ENCODE peak calls at places on chromosomes 16 and 17, in eight cellular contexts. One of them, this sample, is unnamed.

GRCh38 chr17:9468937-9469336 is 106.7 kb downstream of the STX8 start:
- DNase-seq in GM10248: no peak
- DNase-seq in HCT116: no peak
- DNase-seq in cardiac muscle cell: no peak
- DNase-seq in B cell: no peak
- DNase-seq in Peyer's patch: no peak
- DNase-seq in choroid plexus epithelial cell: no peak
- DNase-seq in foreskin fibroblast: no peak
- DNase-seq in this sample: no peak

GRCh38 chr17:13513039-13513405 is 88.7 kb downstream of the HS3ST3A1 start:
- DNase-seq in foreskin fibroblast: peak
- DNase-seq in choroid plexus epithelial cell: peak
- DNase-seq in B cell: no peak
- DNase-seq in cardiac muscle cell: peak
- DNase-seq in GM10248: no peak
- DNase-seq in Peyer's patch: no peak
- DNase-seq in HCT116: no peak
- DNase-seq in this sample: no peak

GRCh38 chr17:66702106-66702936 is 132.6 kb upstream of the CACNG5 start:
- DNase-seq in B cell: no peak
- DNase-seq in GM10248: no peak
- DNase-seq in Peyer's patch: no peak
- DNase-seq in cardiac muscle cell: no peak
- DNase-seq in HCT116: no peak
- DNase-seq in choroid plexus epithelial cell: peak
- DNase-seq in foreskin fibroblast: peak
- DNase-seq in this sample: no peak

GRCh38 chr16:77993111-77993571 is 29.2 kb upstream of the CLEC3A start:
- DNase-seq in HCT116: no peak
- DNase-seq in GM10248: no peak
- DNase-seq in B cell: no peak
- DNase-seq in foreskin fibroblast: no peak
- DNase-seq in choroid plexus epithelial cell: peak
- DNase-seq in cardiac muscle cell: no peak
- DNase-seq in Peyer's patch: no peak
- DNase-seq in this sample: peak

GRCh38 chr16:57145046-57145963 is 40.5 kb downstream of the PSME3IP1 start:
- DNase-seq in choroid plexus epithelial cell: no peak
- DNase-seq in Peyer's patch: no peak
- DNase-seq in GM10248: no peak
- DNase-seq in foreskin fibroblast: no peak
- DNase-seq in B cell: no peak
- DNase-seq in cardiac muscle cell: peak
- DNase-seq in HCT116: no peak
- DNase-seq in this sample: no peak

GRCh38 chr17:70137451-70138230 is 31.7 kb upstream of the KCNJ2 start:
- DNase-seq in choroid plexus epithelial cell: peak
- DNase-seq in HCT116: no peak
- DNase-seq in GM10248: peak
- DNase-seq in cardiac muscle cell: peak
- DNase-seq in foreskin fibroblast: peak
- DNase-seq in Peyer's patch: no peak
- DNase-seq in B cell: peak
- DNase-seq in this sample: peak

GRCh38 chr17:68706351-68706750 is 105.2 kb upstream of the FAM20A start:
- DNase-seq in HCT116: no peak
- DNase-seq in Peyer's patch: no peak
- DNase-seq in GM10248: no peak
- DNase-seq in B cell: no peak
- DNase-seq in foreskin fibroblast: no peak
- DNase-seq in choroid plexus epithelial cell: no peak
- DNase-seq in cardiac muscle cell: peak
- DNase-seq in this sample: no peak

GRCh38 chr16:81818514-81819304 is 39.6 kb downstream of the PLCG2 start:
- DNase-seq in choroid plexus epithelial cell: no peak
- DNase-seq in foreskin fibroblast: no peak
- DNase-seq in cardiac muscle cell: no peak
- DNase-seq in HCT116: no peak
- DNase-seq in B cell: no peak
- DNase-seq in GM10248: no peak
- DNase-seq in Peyer's patch: no peak
- DNase-seq in this sample: no peak

GRCh38 chr16:64428463-64428862 is 693.4 kb downstream of the CDH11 start:
- DNase-seq in B cell: no peak
- DNase-seq in foreskin fibroblast: peak
- DNase-seq in GM10248: no peak
- DNase-seq in Peyer's patch: no peak
- DNase-seq in HCT116: no peak
- DNase-seq in cardiac muscle cell: peak
- DNase-seq in choroid plexus epithelial cell: peak
- DNase-seq in this sample: peak

GRCh38 chr17:52071712-52072111 is 86.8 kb downstream of the CA10 start:
- DNase-seq in choroid plexus epithelial cell: no peak
- DNase-seq in HCT116: no peak
- DNase-seq in B cell: no peak
- DNase-seq in Peyer's patch: no peak
- DNase-seq in foreskin fibroblast: no peak
- DNase-seq in GM10248: no peak
- DNase-seq in cardiac muscle cell: no peak
- DNase-seq in this sample: no peak

GRCh38 chr17:76561799-76562268 is 22.0 kb downstream of the PRCD start:
- DNase-seq in HCT116: no peak
- DNase-seq in foreskin fibroblast: peak
- DNase-seq in choroid plexus epithelial cell: peak
- DNase-seq in B cell: no peak
- DNase-seq in GM10248: no peak
- DNase-seq in Peyer's patch: no peak
- DNase-seq in cardiac muscle cell: peak
- DNase-seq in this sample: no peak

GRCh38 chr16:67752641-67753040 is 33.5 kb upstream of the GFOD2 start:
- DNase-seq in foreskin fibroblast: no peak
- DNase-seq in HCT116: no peak
- DNase-seq in cardiac muscle cell: no peak
- DNase-seq in Peyer's patch: no peak
- DNase-seq in GM10248: no peak
- DNase-seq in B cell: no peak
- DNase-seq in choroid plexus epithelial cell: no peak
- DNase-seq in this sample: no peak

GRCh38 chr17:64627797-64628196 is 34.3 kb downstream of the SMURF2 start:
- DNase-seq in Peyer's patch: no peak
- DNase-seq in foreskin fibroblast: no peak
- DNase-seq in B cell: no peak
- DNase-seq in HCT116: no peak
- DNase-seq in choroid plexus epithelial cell: no peak
- DNase-seq in GM10248: no peak
- DNase-seq in cardiac muscle cell: no peak
- DNase-seq in this sample: no peak

GRCh38 chr16:57305159-57305811 is 20.8 kb upstream of the PLLP start:
- DNase-seq in B cell: no peak
- DNase-seq in Peyer's patch: no peak
- DNase-seq in GM10248: no peak
- DNase-seq in choroid plexus epithelial cell: no peak
- DNase-seq in HCT116: no peak
- DNase-seq in foreskin fibroblast: no peak
- DNase-seq in cardiac muscle cell: no peak
- DNase-seq in this sample: no peak

GRCh38 chr17:29566473-29567361 is at the start of gene ABHD15:
- DNase-seq in cardiac muscle cell: peak
- DNase-seq in Peyer's patch: peak
- DNase-seq in foreskin fibroblast: peak
- DNase-seq in choroid plexus epithelial cell: peak
- DNase-seq in GM10248: peak
- DNase-seq in B cell: peak
- DNase-seq in HCT116: peak
- DNase-seq in this sample: peak

GRCh38 chr17:72514888-72515287 is 394.1 kb downstream of the SOX9 start:
- DNase-seq in GM10248: no peak
- DNase-seq in HCT116: no peak
- DNase-seq in cardiac muscle cell: peak
- DNase-seq in choroid plexus epithelial cell: peak
- DNase-seq in foreskin fibroblast: peak
- DNase-seq in Peyer's patch: no peak
- DNase-seq in B cell: no peak
- DNase-seq in this sample: no peak

GRCh38 chr17:72512649-72513556 is 392.1 kb downstream of the SOX9 start:
- DNase-seq in Peyer's patch: no peak
- DNase-seq in HCT116: no peak
- DNase-seq in B cell: no peak
- DNase-seq in GM10248: no peak
- DNase-seq in foreskin fibroblast: no peak
- DNase-seq in cardiac muscle cell: no peak
- DNase-seq in choroid plexus epithelial cell: no peak
- DNase-seq in this sample: no peak

GRCh38 chr17:72515291-72516065 is 394.7 kb downstream of the SOX9 start:
- DNase-seq in choroid plexus epithelial cell: peak
- DNase-seq in HCT116: no peak
- DNase-seq in Peyer's patch: no peak
- DNase-seq in B cell: no peak
- DNase-seq in foreskin fibroblast: peak
- DNase-seq in GM10248: no peak
- DNase-seq in cardiac muscle cell: peak
- DNase-seq in this sample: no peak

GRCh38 chr17:72516772-72517399 is 396.1 kb downstream of the SOX9 start:
- DNase-seq in HCT116: no peak
- DNase-seq in cardiac muscle cell: peak
- DNase-seq in foreskin fibroblast: no peak
- DNase-seq in choroid plexus epithelial cell: peak
- DNase-seq in B cell: no peak
- DNase-seq in GM10248: no peak
- DNase-seq in Peyer's patch: no peak
- DNase-seq in this sample: no peak

DNA sequence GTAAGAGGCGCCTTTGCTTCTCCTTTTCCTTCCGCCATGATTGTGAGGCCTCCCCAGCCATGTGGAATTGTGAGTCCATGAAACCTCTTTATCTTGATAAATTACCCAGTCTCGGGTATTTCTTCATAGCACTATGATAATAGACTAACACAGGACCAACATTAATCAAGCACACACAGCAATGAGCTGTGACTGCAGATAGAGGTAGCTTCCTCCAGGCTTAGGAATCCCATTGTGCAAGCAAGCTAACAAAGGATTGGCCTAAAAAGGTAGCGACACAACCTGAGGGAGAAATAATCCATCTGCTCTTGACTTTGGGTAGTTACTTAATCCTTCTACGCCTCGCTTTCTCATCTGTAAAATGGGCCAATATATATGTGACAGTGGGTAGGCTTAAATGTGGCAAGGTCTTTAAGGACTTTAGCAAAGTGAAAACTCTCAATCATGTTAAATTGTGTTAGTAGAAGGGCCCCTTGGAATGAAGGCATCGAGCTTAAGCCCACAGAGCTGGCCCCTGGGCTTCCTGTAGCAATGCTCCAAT is 393.6 kb downstream of the SOX9 start:
- DNase-seq in choroid plexus epithelial cell: no peak
- DNase-seq in Peyer's patch: no peak
- DNase-seq in GM10248: no peak
- DNase-seq in B cell: no peak
- DNase-seq in cardiac muscle cell: peak
- DNase-seq in foreskin fibroblast: no peak
- DNase-seq in HCT116: no peak
- DNase-seq in this sample: no peak
- TF ChIP-seq CTCF in choroid plexus epithelial cell: no peak
- TF ChIP-seq CTCF in Peyer's patch: no peak
- TF ChIP-seq CTCF in GM10248: no peak
- TF ChIP-seq CTCF in B cell: no peak
- TF ChIP-seq CTCF in cardiac muscle cell: no peak
- TF ChIP-seq CTCF in foreskin fibroblast: no peak
- TF ChIP-seq CTCF in HCT116: no peak
- TF ChIP-seq CTCF in this sample: no peak

GRCh38 chr16:30633526-30633925 is 17.2 kb upstream of the PRR14 start:
- DNase-seq in foreskin fibroblast: no peak
- DNase-seq in HCT116: no peak
- DNase-seq in cardiac muscle cell: no peak
- DNase-seq in Peyer's patch: no peak
- DNase-seq in GM10248: no peak
- DNase-seq in B cell: no peak
- DNase-seq in choroid plexus epithelial cell: no peak
- DNase-seq in this sample: no peak

GRCh38 chr16:30641378-30641982 is 9.3 kb upstream of the PRR14 start:
- DNase-seq in B cell: no peak
- DNase-seq in GM10248: no peak
- DNase-seq in choroid plexus epithelial cell: no peak
- DNase-seq in HCT116: no peak
- DNase-seq in foreskin fibroblast: no peak
- DNase-seq in Peyer's patch: no peak
- DNase-seq in cardiac muscle cell: no peak
- DNase-seq in this sample: no peak

GRCh38 chr16:30636599-30636998 is 14.2 kb upstream of the PRR14 start:
- DNase-seq in HCT116: no peak
- DNase-seq in foreskin fibroblast: no peak
- DNase-seq in GM10248: no peak
- DNase-seq in B cell: no peak
- DNase-seq in cardiac muscle cell: no peak
- DNase-seq in Peyer's patch: no peak
- DNase-seq in choroid plexus epithelial cell: no peak
- DNase-seq in this sample: no peak

DNA sequence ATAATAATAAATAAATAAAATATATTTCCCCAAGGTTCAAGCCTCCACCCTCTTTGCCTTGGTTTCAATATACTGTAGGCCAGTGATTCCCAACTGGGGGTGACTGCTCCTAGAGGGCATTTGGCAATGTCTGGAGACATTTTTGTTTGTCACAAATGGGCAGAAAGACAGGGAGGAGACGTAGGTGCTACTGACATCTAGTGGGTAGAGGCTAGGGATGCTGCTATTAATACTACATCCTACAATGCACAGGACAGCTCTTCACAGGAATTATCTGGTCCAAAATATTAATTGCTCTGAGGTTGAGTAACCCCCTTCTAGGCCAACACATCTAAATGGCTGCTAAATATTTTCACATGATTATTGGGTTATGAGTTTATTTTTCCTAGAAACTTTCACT is 12.8 kb upstream of the PRR14 start:
- DNase-seq in cardiac muscle cell: peak
- DNase-seq in GM10248: no peak
- DNase-seq in B cell: no peak
- DNase-seq in choroid plexus epithelial cell: peak
- DNase-seq in foreskin fibroblast: peak
- DNase-seq in HCT116: peak
- DNase-seq in Peyer's patch: no peak
- DNase-seq in this sample: no peak
- TF ChIP-seq CTCF in cardiac muscle cell: peak
- TF ChIP-seq CTCF in GM10248: peak
- TF ChIP-seq CTCF in B cell: peak
- TF ChIP-seq CTCF in choroid plexus epithelial cell: peak
- TF ChIP-seq CTCF in foreskin fibroblast: peak
- TF ChIP-seq CTCF in HCT116: peak
- TF ChIP-seq CTCF in Peyer's patch: peak
- TF ChIP-seq CTCF in this sample: peak

GRCh38 chr16:16143038-16143763 is 80.1 kb downstream of the ABCC6 start:
- DNase-seq in HCT116: no peak
- DNase-seq in Peyer's patch: no peak
- DNase-seq in GM10248: no peak
- DNase-seq in choroid plexus epithelial cell: peak
- DNase-seq in cardiac muscle cell: no peak
- DNase-seq in foreskin fibroblast: peak
- DNase-seq in B cell: peak
- DNase-seq in this sample: no peak
- TF ChIP-seq CTCF in HCT116: peak
- TF ChIP-seq CTCF in Peyer's patch: peak
- TF ChIP-seq CTCF in GM10248: peak
- TF ChIP-seq CTCF in choroid plexus epithelial cell: peak
- TF ChIP-seq CTCF in cardiac muscle cell: peak
- TF ChIP-seq CTCF in foreskin fibroblast: peak
- TF ChIP-seq CTCF in B cell: peak
- TF ChIP-seq CTCF in this sample: peak

GRCh38 chr16:10667239-10667638 is 27.5 kb downstream of the TEKT5 start:
- DNase-seq in cardiac muscle cell: no peak
- DNase-seq in Peyer's patch: no peak
- DNase-seq in GM10248: no peak
- DNase-seq in HCT116: no peak
- DNase-seq in choroid plexus epithelial cell: no peak
- DNase-seq in B cell: no peak
- DNase-seq in foreskin fibroblast: no peak
- DNase-seq in this sample: no peak
- TF ChIP-seq CTCF in cardiac muscle cell: no peak
- TF ChIP-seq CTCF in Peyer's patch: no peak
- TF ChIP-seq CTCF in GM10248: no peak
- TF ChIP-seq CTCF in HCT116: no peak
- TF ChIP-seq CTCF in choroid plexus epithelial cell: no peak
- TF ChIP-seq CTCF in B cell: no peak
- TF ChIP-seq CTCF in foreskin fibroblast: no peak
- TF ChIP-seq CTCF in this sample: no peak